ENCODE peak calls at places on chromosomes 7 and 10, in nine cellular contexts. R is RPMI7951; U is AG20443; N is chondrocyte; D is RCC 7860; O is effector CD4-positive, alpha-beta T cell; E is NCI-H1105; Q is A549; X is myocyte. W is an unnamed sample.

GRCh38 chr10:26214004-26214403 is 2.6 kb upstream of the GAD2 start:
- DNase-seq in R (no peak), U (no peak), N (no peak), D (no peak), O (no peak), E (peak), Q (no peak), X (no peak), W (no peak)

GRCh38 chr10:119206603-119207366 is 586 bp upstream of the GRK5 start:
- DNase-seq in R (peak), U (peak), N (peak), D (peak), O (peak), E (peak), Q (peak), X (peak), W (peak)

GRCh38 chr7:149662591-149663095 is 110.7 kb downstream of the ZNF467 start:
- DNase-seq in R (peak), U (peak), N (no peak), D (peak), O (peak), E (no peak), Q (peak), X (peak), W (peak)

GRCh38 chr7:129160161-129160911 is 15.8 kb downstream of the TSPAN33 start:
- DNase-seq in R (no peak), U (no peak), N (no peak), D (no peak), O (no peak), E (peak), Q (no peak), X (peak), W (no peak)

GRCh38 chr10:88110355-88110754 is 246.9 kb downstream of the PTEN start:
- DNase-seq in R (peak), U (peak), N (no peak), D (peak), O (no peak), E (no peak), Q (peak), X (peak), W (peak)

GRCh38 chr7:121030308-121030707 is 41.8 kb downstream of the CPED1 start:
- DNase-seq in R (no peak), U (no peak), N (no peak), D (no peak), O (no peak), E (no peak), Q (no peak), X (no peak), W (no peak)

GRCh38 chr7:135957627-135958026 is 19.5 kb downstream of the MTPN start:
- DNase-seq in R (no peak), U (no peak), N (no peak), D (no peak), O (no peak), E (no peak), Q (no peak), X (no peak), W (no peak)

GRCh38 chr10:27240891-27241639 is 468 bp upstream of the ACBD5 start:
- DNase-seq in R (peak), U (no peak), N (no peak), D (no peak), O (peak), E (no peak), Q (no peak), X (peak), W (no peak)

GRCh38 chr7:1056006-1056784 is 11.8 kb downstream of the GPR146 start:
- DNase-seq in R (no peak), U (no peak), N (peak), D (no peak), O (no peak), E (no peak), Q (no peak), X (peak), W (peak)

GRCh38 chr7:33243319-33243881 is 114.0 kb downstream of the BBS9 start:
- DNase-seq in R (peak), U (peak), N (no peak), D (peak), O (no peak), E (peak), Q (peak), X (peak), W (peak)

GRCh38 chr10:110163192-110163773 is 44.1 kb upstream of the MXI1 start:
- DNase-seq in R (no peak), U (no peak), N (no peak), D (no peak), O (no peak), E (no peak), Q (no peak), X (no peak), W (no peak)

GRCh38 chr10:85168287-85168686 is 839.9 kb downstream of the CCSER2 start:
- DNase-seq in R (no peak), U (no peak), N (no peak), D (no peak), O (no peak), E (no peak), Q (no peak), X (no peak), W (no peak)

W was measured in renal cortical epithelial cell.